ENCODE peak calls at places on chromosome 12, in seven cellular contexts. Z is H4, T is ovary, L is fibroblast of mammary gland, A is HFFc6, O is neural progenitor cell, E is mesendoderm. G is an unnamed sample.

GRCh38 chr12:101695698-101696097 is 1.7 kb upstream of the CHPT1 start:
- DNase-seq in T (no peak), L (peak), O (no peak), Z (no peak), E (no peak), A (peak), G (no peak)

GRCh38 chr12:68349083-68349700 is 17.0 kb upstream of the MDM1 start:
- DNase-seq in O (peak), T (no peak), E (no peak), Z (no peak), A (no peak), L (no peak), G (no peak)

GRCh38 chr12:62738105-62738504 is 196.8 kb downstream of the PPM1H start:
- DNase-seq in A (no peak), T (no peak), L (no peak), E (no peak), Z (peak), O (no peak), G (no peak)

GRCh38 chr12:52713960-52714886 is 10.9 kb upstream of the KRT77 start:
- DNase-seq in Z (no peak), A (no peak), L (no peak), E (peak), T (no peak), O (peak), G (no peak)

GRCh38 chr12:122867701-122868461 is 28.0 kb downstream of the VPS37B start:
- DNase-seq in T (no peak), Z (no peak), E (peak), L (no peak), A (no peak), O (peak), G (peak)

GRCh38 chr12:96986883-96987523 is 79.9 kb downstream of the NEDD1 start:
- DNase-seq in Z (peak), A (peak), L (peak), O (peak), T (no peak), E (peak), G (no peak)

GRCh38 chr12:121536058-121536928 is 44.5 kb downstream of the KDM2B start:
- DNase-seq in L (peak), T (peak), O (peak), A (peak), E (peak), Z (peak), G (no peak)

GRCh38 chr12:92551853-92552397 is 150.9 kb upstream of the PLEKHG7 start:
- DNase-seq in L (peak), E (peak), Z (peak), T (no peak), A (peak), O (no peak), G (no peak)

GRCh38 chr12:86186449-86186848 is 69.7 kb downstream of the MGAT4C start:
- DNase-seq in E (peak), O (peak), A (no peak), T (no peak), L (peak), Z (no peak), G (no peak)

GRCh38 chr12:67327466-67327865 is 58.3 kb downstream of the CAND1 start:
- DNase-seq in Z (no peak), A (no peak), L (no peak), O (no peak), T (no peak), E (no peak), G (no peak)

GRCh38 chr12:18683603-18684002 is 54.2 kb downstream of the PLCZ1 start:
- DNase-seq in A (peak), E (peak), O (no peak), L (peak), T (no peak), Z (no peak), G (peak)

GRCh38 chr12:88445715-88446393 is 134.4 kb downstream of the KITLG start:
- DNase-seq in Z (no peak), O (no peak), L (no peak), A (no peak), T (no peak), E (no peak), G (no peak)

GRCh38 chr12:72346331-72346944 is 74.3 kb downstream of the TRHDE start:
- DNase-seq in E (peak), A (peak), O (peak), L (peak), Z (peak), T (peak), G (no peak)

GRCh38 chr12:70849265-70849960 is 71.1 kb downstream of the PTPRR start:
- DNase-seq in E (peak), T (no peak), Z (peak), L (peak), A (no peak), O (no peak), G (no peak)

GRCh38 chr12:110199360-110200123 is 75.4 kb downstream of the IFT81 start:
- DNase-seq in E (peak), A (peak), O (no peak), T (no peak), Z (peak), L (peak), G (no peak)

GRCh38 chr12:80107221-80107620 is 7.9 kb downstream of the OTOGL start:
- DNase-seq in L (peak), T (no peak), A (peak), O (no peak), Z (no peak), E (no peak), G (no peak)

GRCh38 chr12:52044284-52044983 is 6.8 kb upstream of the NR4A1 start:
- DNase-seq in L (peak), Z (no peak), A (peak), E (no peak), O (no peak), T (peak), G (no peak)

GRCh38 chr12:116590561-116590960 is 31.4 kb downstream of the MAP1LC3B2 start:
- DNase-seq in A (peak), L (no peak), Z (no peak), O (no peak), T (no peak), E (peak), G (no peak)

GRCh38 chr12:67193705-67194104 is 75.5 kb upstream of the CAND1 start:
- DNase-seq in A (no peak), E (peak), O (peak), T (no peak), Z (peak), L (peak), G (no peak)

GRCh38 chr12:119578112-119578511 is 15.5 kb upstream of the TMEM233 start:
- DNase-seq in A (peak), O (no peak), T (no peak), L (peak), E (no peak), Z (peak), G (no peak)

GRCh38 chr12:112574896-112575558 is 156.3 kb downstream of the PTPN11 start:
- DNase-seq in A (no peak), Z (no peak), O (peak), T (no peak), L (no peak), E (no peak), G (no peak)

GRCh38 chr12:44379827-44380226 is 496.3 kb downstream of the NELL2 start:
- DNase-seq in L (no peak), O (peak), T (no peak), A (no peak), Z (no peak), E (peak), G (no peak)

GRCh38 chr12:106090586-106091411 is 48.0 kb downstream of the NUAK1 start:
- DNase-seq in T (peak), Z (peak), L (peak), E (no peak), A (peak), O (no peak), G (no peak)

GRCh38 chr12:78863482-78864427 is 819 bp upstream of the SYT1 start:
- DNase-seq in Z (peak), T (peak), E (peak), L (peak), A (peak), O (peak), G (no peak)

GRCh38 chr12:7158866-7159600 is 28.9 kb downstream of the CLSTN3 start:
- DNase-seq in A (no peak), E (no peak), Z (peak), L (no peak), T (no peak), O (no peak), G (no peak)

G was measured in keratinocyte.